ENCODE peak calls at places on chromosome 16, in six cellular contexts. L is lung, T is fibroblast of lung, B is cardiac muscle cell, F is ovary, G is A549. Q is an unnamed sample.
A peak's percentile ranks its signal among the peaks of the same experiment; 100 is the strongest.

GRCh38 chr16:72814226-72814625 is 233.7 kb downstream of the ZFHX3 start:
- DNase-seq in T (no peak), G (no peak), F (no peak), L (no peak), B (no peak), Q (no peak)

GRCh38 chr16:49749816-49750215 is 106.1 kb downstream of the ZNF423 start:
- DNase-seq in L (no peak), T (no peak), B (no peak), F (no peak), G (no peak), Q (no peak)

GRCh38 chr16:19804538-19805323 is 79.9 kb downstream of the GPRC5B start:
- DNase-seq in F (no peak), G (no peak), T (no peak), B (peak; percentile 46), L (peak; percentile 59), Q (no peak)

GRCh38 chr16:87812200-87812656 is 46.4 kb upstream of the KLHDC4 start:
- DNase-seq in B (no peak), G (no peak), F (no peak), L (no peak), T (no peak), Q (no peak)

GRCh38 chr16:12319464-12320030 is 343.0 kb downstream of the SNX29 start:
- DNase-seq in T (no peak), G (no peak), L (no peak), F (no peak), B (no peak), Q (no peak)

GRCh38 chr16:12362482-12363458 is 386.2 kb downstream of the SNX29 start:
- DNase-seq in F (no peak), L (no peak), G (no peak), T (no peak), B (peak; percentile 12), Q (no peak)

GRCh38 chr16:9612267-9612666 is 520.8 kb downstream of the HAPSTR1 start:
- DNase-seq in L (no peak), F (no peak), T (no peak), G (no peak), B (no peak), Q (no peak)

GRCh38 chr16:3980311-3981111 is 100.0 kb upstream of the CREBBP start:
- DNase-seq in F (peak; percentile 68), G (no peak), T (peak; percentile 77), B (peak; percentile 74), L (no peak), Q (no peak)

GRCh38 chr16:23962001-23962400 is 126.2 kb downstream of the PRKCB start:
- DNase-seq in T (no peak), B (no peak), L (no peak), F (no peak), G (no peak), Q (peak; percentile 14)

GRCh38 chr16:74468807-74469511 is 47.7 kb upstream of the CLEC18B start:
- DNase-seq in B (no peak), F (no peak), G (no peak), T (no peak), L (no peak), Q (no peak)

GRCh38 chr16:16191493-16192167 is 31.7 kb downstream of the ABCC6 start:
- DNase-seq in B (no peak), L (no peak), F (no peak), T (no peak), G (no peak), Q (no peak)

GRCh38 chr16:30929167-30929566 is 5.8 kb downstream of the FBXL19 start:
- DNase-seq in B (no peak), T (no peak), L (no peak), F (no peak), G (no peak), Q (no peak)

GRCh38 chr16:9054460-9054859 is 37.0 kb upstream of the HAPSTR1 start:
- DNase-seq in T (no peak), B (no peak), F (no peak), L (no peak), G (no peak), Q (no peak)

GRCh38 chr16:62741692-62742091 is 705.5 kb upstream of the CDH8 start:
- DNase-seq in F (no peak), L (no peak), B (no peak), G (no peak), T (no peak), Q (no peak)

GRCh38 chr16:5900046-5900445 is 802.5 kb upstream of the EEF2KMT start:
- DNase-seq in F (no peak), B (no peak), L (no peak), G (no peak), T (no peak), Q (no peak)

GRCh38 chr16:84048306-84048705 is 5.7 kb upstream of the SLC38A8 start:
- DNase-seq in G (peak; percentile 22), F (no peak), T (no peak), L (no peak), B (no peak), Q (no peak)

GRCh38 chr16:25291580-25291979 is 33.9 kb upstream of the ZKSCAN2 start:
- DNase-seq in F (no peak), B (no peak), G (no peak), L (no peak), T (no peak), Q (no peak)

GRCh38 chr16:81450783-81451491 is 6.3 kb downstream of the CMIP start:
- DNase-seq in L (no peak), B (no peak), F (no peak), G (no peak), T (no peak), Q (no peak)

GRCh38 chr16:88561485-88562369 is 8.5 kb upstream of the ZC3H18 start:
- DNase-seq in G (peak; percentile 57), L (peak; percentile 60), F (peak; percentile 51), T (peak; percentile 63), B (peak; percentile 65), Q (no peak)

GRCh38 chr16:2174396-2175131 is 19.0 kb downstream of the TRAF7 start:
- DNase-seq in F (no peak), G (no peak), L (no peak), T (no peak), B (no peak), Q (no peak)

GRCh38 chr16:60646631-60647030 is 1389.6 kb downstream of the CDH8 start:
- DNase-seq in T (no peak), B (no peak), F (no peak), G (no peak), L (no peak), Q (no peak)

GRCh38 chr16:71709231-71709781 is 15.2 kb downstream of the PHLPP2 start:
- DNase-seq in T (peak; percentile 34), F (no peak), G (no peak), B (peak; percentile 37), L (no peak), Q (no peak)

GRCh38 chr16:73053379-73054130 is 5.6 kb upstream of the ZFHX3 start:
- DNase-seq in L (no peak), B (peak; percentile 78), T (peak; percentile 77), G (peak; percentile 94), F (no peak), Q (no peak)

GRCh38 chr16:57027067-57027466 is 37.7 kb downstream of the NLRC5 start:
- DNase-seq in L (no peak), B (no peak), F (no peak), G (no peak), T (no peak), Q (no peak)

GRCh38 chr16:56625140-56625942 is at the start of gene MT1E:
- DNase-seq in F (peak; percentile 63), L (peak; percentile 77), T (peak; percentile 85), G (no peak), B (peak; percentile 88), Q (peak; percentile 93)

DNA sequence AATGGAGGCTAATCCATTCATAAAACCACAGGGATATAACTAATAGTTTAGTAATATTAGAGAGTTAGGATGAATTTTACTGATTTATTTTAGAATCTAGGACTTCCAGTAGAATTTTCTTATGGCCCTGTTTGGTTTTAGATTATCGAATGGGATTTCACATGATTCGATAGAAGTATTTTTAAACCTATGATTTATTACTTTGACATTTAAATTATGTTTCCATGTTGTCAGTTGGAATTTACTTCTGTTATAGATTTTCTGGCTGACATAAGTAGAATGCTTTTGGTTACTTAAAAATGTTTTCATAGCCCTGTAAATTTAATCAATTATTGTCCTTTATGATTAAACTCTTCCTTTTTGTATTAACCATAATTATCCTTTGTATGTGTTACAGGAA is 158.8 kb downstream of the CHD9 start:
- DNase-seq in G (no peak), B (no peak), L (no peak), F (no peak), T (no peak), Q (no peak)
- H3K27ac ChIP-seq in G (no peak overlapping the region), B (no peak overlapping the region), L (no peak overlapping the region), F (no peak overlapping the region), T (no peak overlapping the region), Q (peak overlapping the region; percentile 7)

GRCh38 chr16:67169642-67170167 is 633 bp upstream of the NOL3 start:
- DNase-seq in F (peak; percentile 77), L (no peak), B (peak; percentile 56), T (no peak), G (peak; percentile 50), Q (no peak)
- TF ChIP-seq CTCF in F (peak; percentile 14), L (peak; percentile 4), B (peak; percentile 74), T (peak; percentile 66), G (peak; percentile 76), Q (peak; percentile 32)

GRCh38 chr16:854808-855410 is 54.4 kb upstream of the GNG13 start:
- DNase-seq in L (no peak), G (no peak), B (no peak), T (no peak), F (no peak), Q (no peak)
- H3K27ac ChIP-seq in L (no peak overlapping the region), G (no peak overlapping the region), B (no peak overlapping the region), T (no peak overlapping the region), F (no peak overlapping the region), Q (no peak overlapping the region)

DNA sequence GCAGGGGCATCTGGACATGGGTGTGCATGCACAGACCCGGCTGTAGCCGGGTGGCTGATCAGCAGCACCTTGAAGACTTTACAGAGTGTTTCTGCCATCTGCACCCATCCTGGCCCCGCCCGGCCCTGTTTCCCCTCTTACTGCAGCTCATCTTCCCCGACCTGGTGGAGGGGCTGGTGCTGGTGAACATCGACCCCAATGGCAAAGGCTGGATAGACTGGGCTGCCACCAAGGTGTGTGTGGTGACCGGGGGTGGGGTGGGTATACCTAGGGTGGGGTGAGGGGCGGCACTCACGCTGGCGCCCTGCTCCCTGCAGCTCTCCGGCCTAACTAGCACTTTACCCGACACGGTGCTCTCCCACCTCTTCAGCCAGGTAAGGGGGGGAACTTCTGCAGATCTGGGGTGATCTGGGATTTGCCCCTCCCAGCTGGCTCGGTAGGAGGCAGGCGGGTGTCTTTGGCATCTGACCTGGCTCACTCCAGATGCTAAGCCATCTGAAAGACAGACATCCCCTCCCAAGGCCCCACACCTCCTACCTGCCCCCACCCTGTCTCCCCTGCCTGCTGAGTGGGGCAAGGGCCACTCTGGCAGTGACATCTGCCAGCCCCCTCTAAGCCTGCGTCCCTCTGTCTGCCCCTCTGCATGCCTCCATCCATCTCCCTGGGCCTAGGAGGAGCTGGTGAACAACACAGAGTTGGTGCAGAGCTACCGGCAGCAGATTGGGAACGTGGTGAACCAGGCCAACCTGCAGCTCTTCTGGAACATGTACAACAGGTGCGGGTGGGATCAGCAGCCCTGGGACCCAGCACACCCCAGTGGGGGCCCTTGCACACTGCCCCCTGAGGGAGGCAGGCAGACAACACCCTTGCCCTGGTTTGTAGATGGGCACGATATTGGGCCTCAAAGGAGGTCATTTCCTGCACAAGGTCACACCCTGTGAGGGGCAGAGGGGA is 6.6 kb downstream of the NDRG4 start:
- DNase-seq in T (no peak), F (no peak), L (no peak), G (no peak), B (no peak), Q (no peak)
- TF ChIP-seq CTCF in T (no peak), F (no peak), L (no peak), G (no peak), B (no peak), Q (no peak)